ENCODE peak calls at places on chromosomes 7 and 10, in seven cellular contexts. M is tibial nerve, O is pancreas, P is uterus, E is kidney epithelial cell, D is fibroblast of lung, F is neuronal stem cell. Z is an unnamed sample. For H3K36me3, the result is how much of the 10 kb centered on the place peaks cover.

GRCh38 chr10:4241724-4242345 is 456.8 kb upstream of the KLF6 start:
- DNase-seq in P (peak), D (peak), E (peak), O (no peak), M (no peak), F (peak), Z (no peak)

GRCh38 chr10:80583681-80584080 is 46.0 kb downstream of the SH2D4B start:
- DNase-seq in P (no peak), F (no peak), O (no peak), D (no peak), M (no peak), E (no peak), Z (no peak)

GRCh38 chr7:15780271-15780670 is 93.8 kb upstream of the MEOX2 start:
- DNase-seq in E (peak), M (no peak), P (no peak), F (no peak), D (peak), O (no peak), Z (no peak)

GRCh38 chr10:15784662-15785300 is 65.1 kb upstream of the ITGA8 start:
- DNase-seq in P (no peak), E (no peak), M (no peak), O (no peak), D (peak), F (no peak), Z (no peak)

GRCh38 chr7:16929146-16929762 is 47.5 kb upstream of the AGR3 start:
- DNase-seq in M (no peak), D (no peak), O (no peak), E (no peak), F (no peak), P (no peak), Z (no peak)

GRCh38 chr10:102673235-102673634 is 29.0 kb downstream of the TRIM8 start:
- DNase-seq in D (no peak), E (no peak), F (no peak), P (no peak), M (no peak), O (peak), Z (no peak)

GRCh38 chr7:56174346-56175085 is 58.3 kb upstream of the NUPR2 start:
- DNase-seq in D (no peak), M (no peak), P (no peak), F (no peak), E (no peak), O (no peak), Z (no peak)

GRCh38 chr7:45670227-45670626 is 96.1 kb downstream of the ADCY1 start:
- DNase-seq in O (no peak), P (no peak), F (no peak), D (no peak), E (no peak), M (no peak), Z (no peak)

GRCh38 chr10:79391231-79392019 is 44.2 kb downstream of the PPIF start:
- DNase-seq in E (no peak), M (no peak), P (peak), O (peak), F (no peak), D (no peak), Z (no peak)

GRCh38 chr10:54441286-54441685 is 359.7 kb downstream of the PCDH15 start:
- DNase-seq in D (peak), F (peak), M (no peak), P (no peak), E (peak), O (no peak), Z (no peak)

DNA sequence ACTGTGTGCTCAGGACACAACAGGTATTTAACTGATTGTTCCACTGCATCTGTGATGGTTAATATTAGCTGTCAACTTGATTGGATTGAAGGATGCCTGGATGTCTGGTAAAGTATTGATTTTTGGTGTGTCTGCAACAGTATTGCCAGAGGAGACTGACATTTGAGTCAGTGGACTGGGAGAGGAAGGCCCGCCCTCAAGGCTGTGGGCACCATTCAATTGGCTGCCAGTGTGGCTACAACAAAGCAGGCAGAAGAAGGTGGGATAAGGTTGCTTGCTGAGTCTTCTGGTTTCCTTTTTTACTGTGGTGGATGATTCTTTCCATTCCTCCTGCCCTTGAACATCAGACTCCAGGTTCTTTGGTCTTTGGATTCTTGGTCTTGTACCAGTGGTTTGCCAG is 137.1 kb upstream of the FAM13C start:
- DNase-seq in M (no peak), F (no peak), E (no peak), D (no peak), O (no peak), P (no peak), Z (no peak)
- H3K36me3 ChIP-seq in M (under half), F (under half), E (under half), D (under half), O (under half), P (under half), Z (under half)

GRCh38 chr7:100686822-100687211 is 7.2 kb downstream of the GIGYF1 start:
- DNase-seq in M (no peak), F (no peak), E (no peak), P (no peak), D (no peak), O (no peak), Z (no peak)

GRCh38 chr7:100687261-100687660 is 6.8 kb downstream of the GIGYF1 start:
- DNase-seq in E (no peak), D (no peak), F (no peak), O (peak), P (no peak), M (no peak), Z (peak)

GRCh38 chr7:100687740-100688592 is 6.1 kb downstream of the GIGYF1 start:
- DNase-seq in O (no peak), E (no peak), P (no peak), D (peak), F (no peak), M (no peak), Z (peak)

GRCh38 chr7:100689230-100690135 is 4.6 kb downstream of the GIGYF1 start:
- DNase-seq in E (no peak), P (no peak), D (no peak), F (no peak), M (no peak), O (peak), Z (no peak)

GRCh38 chr7:100688593-100688860 is 5.5 kb downstream of the GIGYF1 start:
- DNase-seq in O (no peak), F (no peak), P (no peak), E (no peak), M (no peak), D (no peak), Z (peak)
- H3K36me3 ChIP-seq in O (under half), F (half or more), P (under half), E (under half), M (under half), D (under half), Z (half or more)

DNA sequence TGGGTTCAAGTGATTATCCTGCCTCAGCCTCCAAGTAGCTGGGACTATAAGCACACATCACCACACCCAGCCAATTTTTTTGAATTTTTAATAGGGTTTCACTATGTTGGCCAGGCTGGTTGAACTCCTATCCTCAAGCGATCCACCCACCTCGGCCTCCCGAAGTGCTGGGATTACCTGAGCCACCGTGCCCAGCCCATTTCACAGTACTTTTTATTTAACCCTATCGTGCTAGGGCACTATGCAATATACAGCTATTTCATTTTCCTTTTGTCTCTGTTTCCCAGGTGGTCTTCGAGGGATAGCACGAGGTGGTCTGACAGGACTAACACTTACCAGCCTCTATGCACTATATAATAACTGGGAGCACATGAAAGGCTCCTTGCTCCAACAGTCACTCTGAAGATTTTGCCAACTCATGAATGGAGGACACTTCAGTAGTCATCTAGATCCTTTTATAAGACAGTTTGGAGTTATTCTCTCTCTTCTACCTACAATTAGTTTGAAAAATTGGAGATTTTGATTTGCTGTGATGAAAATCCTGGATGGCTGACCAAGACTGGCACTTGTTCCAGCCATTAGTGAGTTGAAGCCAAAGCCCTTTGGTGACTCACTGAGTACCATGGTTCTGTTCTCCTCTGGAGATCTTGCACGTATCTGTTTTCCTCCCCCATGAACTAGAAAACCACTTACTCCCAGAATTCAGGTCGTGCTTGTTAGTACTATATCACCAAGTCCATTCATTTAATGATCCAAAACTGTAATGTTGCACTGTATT is 27.3 kb downstream of the NCOA4 start:
- DNase-seq in E (no peak), D (peak), O (no peak), F (no peak), M (no peak), P (no peak), Z (no peak)
- H3K36me3 ChIP-seq in E (under half), D (under half), O (under half), F (half or more), M (under half), P (under half), Z (half or more)

DNA sequence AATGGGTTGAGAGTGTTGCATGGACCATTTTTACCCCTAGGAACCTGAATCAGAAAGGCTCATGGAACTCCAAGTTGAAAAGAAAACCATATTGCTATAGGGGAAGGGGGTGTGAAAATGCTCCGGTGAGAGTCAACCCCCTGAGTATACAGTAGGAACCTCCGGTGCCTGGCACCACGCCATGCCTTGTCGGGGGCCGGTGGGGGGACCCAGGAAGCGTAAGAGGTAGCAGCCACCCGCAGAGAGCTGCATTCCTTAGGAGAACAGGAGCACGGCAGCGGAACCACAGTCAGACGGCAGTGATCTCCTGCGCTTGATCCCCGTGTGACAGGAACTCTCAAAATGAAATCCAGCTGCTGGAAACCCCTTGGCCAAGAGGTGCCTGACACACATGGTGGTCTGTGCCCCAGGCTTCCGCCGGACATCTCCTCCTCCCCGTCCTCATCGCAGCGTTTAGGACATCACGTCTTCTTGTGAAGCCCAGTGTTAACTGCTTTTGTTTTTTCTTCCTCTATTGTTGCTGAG is 186.7 kb downstream of the CELF2 start:
- DNase-seq in D (no peak), P (no peak), M (no peak), F (no peak), O (peak), E (no peak), Z (no peak)
- H3K36me3 ChIP-seq in D (under half), P (under half), M (under half), F (under half), O (under half), E (under half), Z (under half)

DNA sequence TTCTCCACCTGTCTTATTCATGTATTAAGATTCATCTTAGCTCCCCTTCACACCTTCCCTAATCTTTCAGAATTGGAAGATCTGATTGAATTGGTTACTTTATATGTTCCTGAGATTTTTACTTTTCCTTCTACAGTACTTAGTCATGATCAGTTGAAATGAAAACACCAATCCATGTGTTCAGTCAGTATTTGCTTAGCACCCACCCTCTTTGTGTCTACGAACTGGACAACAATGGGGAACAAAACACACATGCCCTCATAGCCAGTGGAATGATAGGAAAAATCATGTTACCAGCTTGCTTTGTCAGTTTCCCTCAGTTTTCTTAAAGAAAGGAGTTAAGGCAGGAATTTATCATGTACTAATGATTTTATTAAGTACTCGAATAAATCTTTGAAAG is 2.0 kb downstream of the MASTL start:
- DNase-seq in P (no peak), F (no peak), E (no peak), M (no peak), O (no peak), D (peak), Z (no peak)
- H3K36me3 ChIP-seq in P (under half), F (half or more), E (under half), M (under half), O (under half), D (under half), Z (under half)

GRCh38 chr10:45439873-45440272 is 65.9 kb downstream of the ALOX5 start:
- DNase-seq in E (no peak), O (no peak), F (no peak), D (no peak), M (no peak), P (no peak), Z (no peak)
- H3K36me3 ChIP-seq in E (under half), O (under half), F (under half), D (under half), M (under half), P (under half), Z (under half)

DNA sequence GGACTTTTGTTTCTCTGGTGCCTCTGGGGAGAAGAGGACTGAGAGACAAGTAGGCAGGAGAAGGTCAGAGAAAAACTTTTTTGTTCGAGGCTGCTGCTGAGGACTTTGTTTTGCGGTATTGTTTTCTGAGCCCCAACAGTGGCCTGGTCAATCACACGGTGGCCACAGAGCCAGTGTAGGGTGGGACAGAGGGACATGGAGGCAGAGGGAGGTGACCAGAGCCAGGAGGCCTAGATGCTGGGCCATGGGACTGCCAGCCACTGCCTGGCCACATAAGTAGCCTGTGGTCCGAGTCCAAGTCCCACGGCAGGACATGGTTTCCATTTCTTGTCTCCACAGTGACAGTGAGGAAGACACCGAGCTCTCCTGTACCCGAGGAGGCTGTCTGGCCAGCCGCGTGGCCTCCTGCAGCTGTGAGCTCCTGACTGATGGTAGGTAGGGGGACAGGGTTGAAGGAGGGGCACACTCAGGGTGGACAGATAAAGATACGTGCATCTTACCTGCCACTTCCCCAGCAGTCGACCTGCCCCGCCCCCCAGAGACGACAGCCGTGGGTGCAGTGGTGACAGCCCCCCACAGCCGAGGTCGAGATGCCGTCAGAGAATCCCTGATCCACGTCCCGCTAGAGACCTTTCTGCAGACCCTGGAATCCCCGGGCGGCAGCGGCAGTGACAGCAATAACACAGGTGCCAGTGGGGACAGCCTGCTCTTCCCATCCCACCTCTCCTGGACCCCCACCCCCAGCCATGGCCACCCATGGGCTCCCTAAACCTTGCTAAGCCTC is 27.5 kb downstream of the SH2B2 start:
- DNase-seq in D (no peak), F (no peak), O (no peak), E (no peak), M (no peak), P (no peak), Z (no peak)
- H3K36me3 ChIP-seq in D (under half), F (half or more), O (under half), E (under half), M (under half), P (under half), Z (under half)

GRCh38 chr10:114131094-114131493 is 42.9 kb downstream of the CCDC186 start:
- DNase-seq in M (no peak), O (no peak), D (no peak), P (no peak), E (no peak), F (no peak), Z (no peak)
- H3K36me3 ChIP-seq in M (under half), O (under half), D (under half), P (under half), E (under half), F (under half), Z (half or more)

GRCh38 chr10:5783300-5783699 is 29.9 kb downstream of the GDI2 start:
- DNase-seq in E (no peak), P (no peak), F (no peak), O (no peak), M (no peak), D (no peak), Z (no peak)
- H3K36me3 ChIP-seq in E (under half), P (under half), F (half or more), O (under half), M (under half), D (under half), Z (half or more)

GRCh38 chr10:91975438-91975837 is 51.9 kb downstream of the BTAF1 start:
- DNase-seq in F (no peak), P (no peak), D (no peak), O (no peak), E (no peak), M (no peak), Z (no peak)

GRCh38 chr10:91977501-91977900 is 53.9 kb downstream of the BTAF1 start:
- DNase-seq in O (no peak), E (no peak), D (no peak), F (no peak), M (no peak), P (no peak), Z (no peak)

GRCh38 chr10:91978585-91978984 is 55.0 kb downstream of the BTAF1 start:
- DNase-seq in E (no peak), P (no peak), D (no peak), M (no peak), O (no peak), F (no peak), Z (no peak)

GRCh38 chr10:91976324-91977051 is 52.9 kb downstream of the BTAF1 start:
- DNase-seq in E (no peak), D (no peak), P (no peak), M (no peak), F (no peak), O (no peak), Z (no peak)

GRCh38 chr10:91974960-91975359 is 51.4 kb downstream of the BTAF1 start:
- DNase-seq in E (no peak), M (no peak), O (no peak), P (no peak), F (no peak), D (peak), Z (no peak)
- H3K36me3 ChIP-seq in E (under half), M (under half), O (under half), P (under half), F (half or more), D (under half), Z (under half)